ENCODE peak calls at places on chromosomes 16 and 17, in four cellular contexts. E is naive thymus-derived CD4-positive, alpha-beta T cell; G is heart right ventricle; M is adrenal gland. B is an unnamed sample. For H3K36me3, the result is how much of the 10 kb centered on the place peaks cover.

GRCh38 chr16:87765473-87765775 is 362 bp downstream of the KLHDC4 start:
- DNase-seq in M (peak), E (peak), G (peak), B (no peak)

GRCh38 chr17:16463341-16464000 is 28.5 kb downstream of the LRRC75A start:
- DNase-seq in G (peak), M (peak), E (no peak), B (no peak)

GRCh38 chr16:66950971-66951790 is 9.9 kb upstream of the CES3 start:
- DNase-seq in M (no peak), E (no peak), G (no peak), B (no peak)

GRCh38 chr17:82709676-82710498 is 6.6 kb upstream of the FN3KRP start:
- DNase-seq in G (no peak), E (no peak), M (no peak), B (no peak)

GRCh38 chr17:4540224-4541040 is 14.8 kb downstream of the MYBBP1A start:
- DNase-seq in E (no peak), G (peak), M (no peak), B (no peak)

GRCh38 chr17:48453447-48453846 is 23.4 kb upstream of the SKAP1 start:
- DNase-seq in E (peak), M (no peak), G (no peak), B (no peak)

GRCh38 chr16:81483064-81483969 is 38.7 kb downstream of the CMIP start:
- DNase-seq in E (no peak), G (no peak), M (no peak), B (no peak)

GRCh38 chr16:30090607-30091332 is 954 bp downstream of the TBX6 start:
- DNase-seq in G (no peak), M (no peak), E (no peak), B (no peak)

GRCh38 chr17:65762973-65763372 is 201.5 kb upstream of the AXIN2 start:
- DNase-seq in G (no peak), E (no peak), M (no peak), B (no peak)

GRCh38 chr17:65678534-65678933 is 117.1 kb upstream of the AXIN2 start:
- DNase-seq in M (no peak), E (no peak), G (no peak), B (no peak)

GRCh38 chr16:24844101-24845030 is 1.4 kb upstream of the SLC5A11 start:
- DNase-seq in G (no peak), E (no peak), M (no peak), B (no peak)

GRCh38 chr17:58231644-58232043 is 6.7 kb upstream of the LPO start:
- DNase-seq in M (no peak), G (no peak), E (no peak), B (no peak)

GRCh38 chr17:16255481-16255901 is 38.5 kb downstream of the PIGL start:
- DNase-seq in E (no peak), G (peak), M (peak), B (peak)

DNA sequence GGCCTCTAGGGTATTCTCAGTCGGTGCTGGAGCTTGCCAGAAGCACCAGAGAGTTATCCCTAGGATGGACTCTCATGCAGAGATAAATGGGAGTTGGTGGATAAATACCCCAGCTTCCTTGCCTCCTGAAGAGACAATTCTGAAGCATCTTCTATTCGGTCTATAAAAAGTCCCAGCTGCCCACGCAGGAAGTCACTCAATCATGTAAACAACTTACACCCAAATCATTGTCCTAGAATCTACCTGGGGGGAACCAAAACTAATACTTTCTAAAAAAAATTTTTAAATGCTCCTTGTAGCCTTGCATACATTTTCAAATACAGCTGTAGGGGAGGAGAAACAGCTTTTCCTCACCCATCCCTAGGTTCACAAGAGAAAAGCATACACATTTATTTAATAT is 66.6 kb upstream of the ELAC2 start:
- DNase-seq in E (no peak), G (no peak), M (no peak), B (no peak)
- H3K4me3 ChIP-seq in E (no peak), G (no peak), M (no peak), B (no peak)

DNA sequence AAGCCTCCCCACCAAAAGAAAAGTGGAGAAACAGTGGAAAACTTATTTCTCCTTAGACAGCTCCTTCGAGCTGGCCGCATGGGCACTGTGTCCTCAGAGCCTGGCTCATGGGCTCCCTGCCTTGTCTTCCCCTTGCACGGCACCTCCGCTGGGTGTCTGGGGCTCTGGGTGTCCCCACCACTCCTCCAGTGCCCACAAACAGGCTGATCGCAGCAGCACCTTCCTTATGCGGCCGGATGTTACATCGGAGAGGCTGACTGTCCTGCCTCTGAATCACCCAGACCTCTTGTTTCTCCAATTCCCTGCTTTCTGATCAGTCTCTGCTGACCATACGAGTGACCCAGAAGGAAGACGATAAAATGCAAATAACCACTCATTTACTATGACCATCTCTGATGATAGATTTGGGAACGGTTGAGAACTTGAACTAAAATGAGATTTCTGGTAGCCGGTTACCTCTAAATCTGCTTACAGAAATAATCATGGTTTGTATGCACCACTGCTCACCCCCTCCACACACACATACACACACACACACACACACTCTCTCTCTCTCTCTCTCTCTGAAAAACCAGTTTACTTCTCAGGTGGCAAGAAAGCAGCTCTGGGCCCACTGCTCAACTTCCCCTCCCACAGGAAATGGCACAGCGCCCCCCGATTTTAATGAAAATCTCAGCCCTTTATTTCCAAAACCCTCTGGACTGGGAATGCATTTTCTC is 121.5 kb downstream of the SLC39A11 start:
- DNase-seq in E (no peak), G (no peak), M (no peak), B (no peak)
- H3K36me3 ChIP-seq in E (under half), G (under half), M (under half), B (under half)

DNA sequence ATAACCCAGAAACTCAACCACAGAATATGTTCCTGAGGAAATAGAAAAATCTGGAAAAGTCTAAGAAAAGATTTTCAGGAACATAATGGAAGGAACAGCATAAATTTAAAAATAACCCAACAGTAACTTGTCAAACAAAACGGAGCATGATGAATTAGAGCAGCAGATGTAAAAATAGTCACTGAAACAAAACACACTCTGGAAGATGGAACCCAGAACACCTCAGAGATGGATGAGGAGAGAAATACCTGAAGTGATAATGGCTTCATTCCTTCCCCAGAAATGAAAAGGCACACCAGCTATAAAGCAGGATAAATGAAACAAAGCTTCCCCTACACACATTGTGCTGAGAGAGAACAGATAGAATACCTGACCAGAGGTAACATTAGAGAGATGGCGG is 6.3 kb downstream of the TK1 start:
- DNase-seq in E (no peak), G (no peak), M (no peak), B (no peak)
- H3K4me3 ChIP-seq in E (no peak), G (no peak), M (no peak), B (no peak)

GRCh38 chr16:3736116-3736515 is 18.8 kb upstream of the TRAP1 start:
- DNase-seq in G (no peak), E (no peak), M (no peak), B (no peak)

GRCh38 chr16:3735541-3735940 is 18.2 kb upstream of the TRAP1 start:
- DNase-seq in M (no peak), E (no peak), G (no peak), B (no peak)

GRCh38 chr16:3732171-3732570 is 14.8 kb upstream of the TRAP1 start:
- DNase-seq in E (no peak), G (no peak), M (no peak), B (no peak)

GRCh38 chr16:3734758-3735221 is 17.5 kb upstream of the TRAP1 start:
- DNase-seq in M (no peak), G (no peak), E (no peak), B (no peak)

DNA sequence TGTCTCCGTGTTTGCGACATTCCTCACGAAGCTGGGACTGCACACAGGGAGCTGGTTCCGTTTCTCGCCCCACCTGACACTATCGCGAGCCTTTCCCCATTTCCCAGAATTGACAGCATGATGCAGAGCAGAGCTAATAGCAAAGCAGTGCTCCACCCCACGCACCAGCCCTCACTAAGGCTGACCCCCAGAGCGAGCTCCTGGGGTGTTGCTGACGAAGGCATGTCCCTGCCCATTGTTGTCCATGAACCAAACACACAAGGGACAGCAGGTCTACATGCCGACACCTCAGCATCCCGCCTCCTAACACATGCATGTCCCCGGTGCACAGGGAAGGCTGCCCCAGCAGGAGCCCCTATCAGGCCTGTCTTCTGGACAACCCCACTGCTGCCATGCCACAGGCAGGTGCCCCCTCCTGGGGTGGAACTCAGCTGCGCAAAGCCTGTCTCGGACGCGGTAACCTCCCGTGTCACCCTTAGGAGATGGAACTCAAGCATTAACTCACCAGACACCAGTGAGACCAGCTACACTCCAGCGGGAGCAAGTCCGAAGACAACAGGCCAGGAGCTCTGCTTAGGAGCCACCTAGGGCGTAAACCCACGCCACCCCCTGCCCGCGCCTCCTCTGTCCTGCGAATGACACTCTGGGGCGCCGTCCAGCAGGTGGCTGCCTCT is 16.9 kb upstream of the TRAP1 start:
- DNase-seq in M (no peak), E (no peak), G (no peak), B (no peak)
- H3K36me3 ChIP-seq in M (under half), E (under half), G (half or more), B (half or more)

GRCh38 chr17:29723283-29724047 is 100.8 kb upstream of the CORO6 start:
- DNase-seq in E (peak), G (no peak), M (no peak), B (no peak)
- H3K4me3 ChIP-seq in E (peak), G (no peak), M (no peak), B (no peak)

B was measured in ascending aorta.